ENCODE peak calls at places on chromosomes 4 and X, in six cellular contexts. Y, E, B, D, R and Z are unnamed samples.
A peak's percentile ranks its signal among the peaks of the same experiment; 100 is the strongest.

GRCh38 chr4:130257271-130257670 is 1161.3 kb downstream of the C4orf33 start:
- DNase-seq in Y (no peak), E (no peak), B (peak; percentile 74), D (no peak), R (peak; percentile 18), Z (no peak)

GRCh38 chr4:139789096-139789495 is 123.5 kb downstream of the MGST2 start:
- DNase-seq in Y (no peak), E (no peak), B (no peak), D (no peak), R (no peak), Z (no peak)

GRCh38 chrX:47489507-47490275 is 6.7 kb upstream of the ZNF41 start:
- DNase-seq in Y (peak; percentile 46), E (no peak), B (no peak), D (no peak), R (no peak), Z (no peak)

GRCh38 chrX:150360331-150360730 is 2.8 kb upstream of the MAMLD1 start:
- DNase-seq in Y (no peak), E (no peak), B (no peak), D (no peak), R (no peak), Z (no peak)

GRCh38 chrX:136028383-136028984 is 43.2 kb downstream of the SLC9A6 start:
- DNase-seq in Y (no peak), E (peak; percentile 46), B (peak; percentile 80), D (peak; percentile 41), R (peak; percentile 55), Z (peak; percentile 47)

GRCh38 chr4:26171953-26172352 is 148.9 kb upstream of the RBPJ start:
- DNase-seq in Y (no peak), E (no peak), B (no peak), D (no peak), R (no peak), Z (no peak)

GRCh38 chr4:188106454-188106853 is 2.9 kb downstream of the TRIML2 start:
- DNase-seq in Y (no peak), E (peak; percentile 3), B (no peak), D (no peak), R (no peak), Z (no peak)

GRCh38 chr4:117610706-117611308 is 423.5 kb upstream of the NDST3 start:
- DNase-seq in Y (no peak), E (no peak), B (no peak), D (peak; percentile 58), R (no peak), Z (no peak)

GRCh38 chr4:40379248-40379647 is 44.1 kb downstream of the CHRNA9 start:
- DNase-seq in Y (no peak), E (no peak), B (no peak), D (peak; percentile 25), R (no peak), Z (peak; percentile 19)

DNA sequence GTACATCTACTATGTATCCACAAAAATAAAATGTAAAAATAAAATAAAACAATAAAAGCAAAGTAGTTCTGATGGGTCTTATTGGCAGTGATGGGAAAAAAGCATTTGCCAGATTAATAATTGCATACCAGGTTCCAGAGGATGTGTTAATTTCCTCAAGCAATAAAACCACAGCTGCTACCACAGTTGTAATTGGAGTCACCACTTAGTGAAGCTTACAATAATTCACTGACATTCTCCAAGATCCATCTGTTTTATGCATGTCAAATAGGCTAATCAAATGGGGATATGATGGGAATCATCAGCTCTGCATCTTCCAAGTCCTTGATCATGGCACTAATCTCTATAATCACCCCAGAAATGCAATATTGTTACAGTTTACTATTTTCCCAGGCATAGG is 123.5 kb upstream of the EMCN start:
- DNase-seq in Y (no peak), E (no peak), B (no peak), D (no peak), R (no peak), Z (no peak)
- H3K4me1 ChIP-seq in Y (no peaks in the 10 kb centered on the region), E (no peaks in the 10 kb centered on the region), B (no peaks in the 10 kb centered on the region), D (no peaks in the 10 kb centered on the region), R (no peaks in the 10 kb centered on the region), Z (no peaks in the 10 kb centered on the region)

DNA sequence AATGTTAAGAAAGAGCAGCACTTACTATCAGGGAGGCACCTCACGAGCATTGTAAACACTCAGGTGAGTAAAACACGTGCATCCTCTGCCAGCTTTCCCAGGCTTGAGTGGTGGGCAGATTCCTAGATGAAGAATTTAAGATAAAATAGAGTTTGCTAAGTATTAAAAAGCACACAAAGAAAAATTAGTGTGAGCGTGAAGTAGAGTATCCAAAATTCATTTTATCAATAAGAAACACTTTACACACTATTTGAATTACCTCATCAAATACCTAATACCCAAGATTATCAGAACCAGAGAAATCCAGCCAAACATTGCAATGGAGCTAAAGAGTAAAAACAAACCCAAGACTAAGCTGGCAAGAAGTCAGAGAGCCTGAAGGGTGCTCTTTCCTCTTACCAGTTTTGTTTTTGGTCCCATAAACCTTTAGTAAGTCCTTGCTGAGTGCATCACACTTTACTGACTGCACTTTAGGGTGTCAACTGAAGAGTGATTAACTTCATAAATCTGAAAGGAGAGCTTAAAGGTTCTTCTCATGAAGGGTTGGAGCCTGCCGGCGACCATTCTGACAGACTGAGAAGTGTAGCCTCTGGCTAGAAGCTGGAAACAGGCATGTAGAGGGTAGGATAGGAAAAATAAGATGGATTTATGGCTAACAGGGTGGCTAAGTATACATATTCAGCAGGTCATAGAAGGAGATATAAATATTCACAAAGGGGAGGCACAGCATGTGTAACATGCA is 151.1 kb downstream of the SLC7A11 start:
- DNase-seq in Y (no peak), E (no peak), B (no peak), D (no peak), R (no peak), Z (no peak)
- H3K4me1 ChIP-seq in Y (peaks cover 32% of the 10 kb centered on the region), E (no peaks in the 10 kb centered on the region), B (peaks cover 4% of the 10 kb centered on the region), D (no peaks in the 10 kb centered on the region), R (no peaks in the 10 kb centered on the region), Z (no peaks in the 10 kb centered on the region)

GRCh38 chr4:102608190-102608589 is 107.0 kb downstream of the NFKB1 start:
- DNase-seq in Y (no peak), E (no peak), B (peak; percentile 40), D (no peak), R (no peak), Z (no peak)

GRCh38 chr4:102612824-102613366 is 111.7 kb downstream of the NFKB1 start:
- DNase-seq in Y (no peak), E (no peak), B (peak; percentile 56), D (peak; percentile 64), R (no peak), Z (no peak)

GRCh38 chr4:102612195-102612594 is 111.0 kb downstream of the NFKB1 start:
- DNase-seq in Y (no peak), E (no peak), B (no peak), D (no peak), R (no peak), Z (no peak)

GRCh38 chr4:102610476-102610875 is 109.3 kb downstream of the NFKB1 start:
- DNase-seq in Y (no peak), E (no peak), B (no peak), D (peak; percentile 22), R (no peak), Z (peak; percentile 15)

DNA sequence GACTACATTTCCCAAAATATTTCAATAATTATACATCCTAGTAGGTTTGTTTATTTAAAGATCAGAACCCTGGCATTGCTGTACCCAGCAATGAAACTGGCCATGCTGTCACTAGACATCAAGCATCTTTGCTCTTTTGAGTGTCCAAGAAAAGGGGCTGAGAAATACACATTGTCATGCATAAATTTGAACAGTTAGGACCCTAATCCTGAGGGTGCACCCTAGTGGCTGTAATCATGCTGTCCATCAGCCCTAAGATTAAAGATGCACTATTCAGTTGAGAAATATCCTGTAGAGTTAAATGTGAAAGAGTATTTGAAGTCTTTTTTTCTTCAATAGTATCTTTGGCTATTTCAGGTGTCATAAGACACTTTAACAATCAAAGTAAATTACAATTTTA is 108.8 kb downstream of the NFKB1 start:
- DNase-seq in Y (no peak), E (peak; percentile 16), B (peak; percentile 22), D (no peak), R (no peak), Z (no peak)
- H3K4me1 ChIP-seq in Y (peaks cover 21% of the 10 kb centered on the region), E (no peaks in the 10 kb centered on the region), B (peaks cover 29% of the 10 kb centered on the region), D (peaks cover 6% of the 10 kb centered on the region), R (no peaks in the 10 kb centered on the region), Z (peaks cover 2% of the 10 kb centered on the region)

GRCh38 chr4:101155859-101156430 is 191.4 kb downstream of the PPP3CA start:
- DNase-seq in Y (no peak), E (no peak), B (no peak), D (no peak), R (no peak), Z (no peak)

GRCh38 chr4:101156619-101157310 is 190.6 kb downstream of the PPP3CA start:
- DNase-seq in Y (no peak), E (no peak), B (no peak), D (peak; percentile 38), R (no peak), Z (no peak)

GRCh38 chr4:101158507-101158906 is 188.8 kb downstream of the PPP3CA start:
- DNase-seq in Y (no peak), E (no peak), B (no peak), D (no peak), R (peak; percentile 24), Z (no peak)

GRCh38 chr4:101158136-101158485 is 189.2 kb downstream of the PPP3CA start:
- DNase-seq in Y (no peak), E (no peak), B (no peak), D (peak; percentile 46), R (peak; percentile 12), Z (no peak)

DNA sequence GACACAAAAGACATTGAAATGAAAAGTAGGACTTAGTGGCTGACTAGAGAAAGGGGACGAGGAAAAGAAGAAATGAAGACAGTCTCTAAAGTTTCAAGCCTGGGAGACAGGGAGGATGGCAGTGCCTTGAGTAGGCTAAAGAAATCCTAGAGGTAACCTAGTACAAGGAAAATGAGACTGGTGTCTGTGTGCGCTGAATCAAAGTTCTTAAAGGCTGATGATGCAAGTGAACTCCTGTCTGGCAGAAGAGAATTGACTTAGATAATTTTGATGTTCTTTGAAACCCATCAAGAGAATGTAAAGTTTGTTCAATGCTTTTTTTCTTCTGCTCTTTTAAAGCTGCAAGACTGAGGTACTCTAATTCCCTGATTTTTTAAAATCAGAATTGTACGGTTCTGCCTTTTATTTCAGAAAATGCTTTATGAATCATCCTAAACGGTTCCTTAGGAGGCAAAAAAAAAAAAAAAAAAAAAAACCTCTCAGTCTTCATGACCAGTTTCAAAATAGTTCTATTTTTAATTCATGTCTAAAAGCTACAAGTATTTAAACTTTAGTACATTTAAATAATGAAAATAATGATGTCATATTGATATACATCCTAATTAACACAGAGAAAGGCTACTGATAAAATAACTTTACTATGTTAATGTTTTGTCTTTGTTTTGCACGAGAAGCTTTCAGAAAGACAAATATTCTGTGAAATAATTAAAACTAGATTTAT is 189.8 kb downstream of the PPP3CA start:
- DNase-seq in Y (no peak), E (no peak), B (no peak), D (no peak), R (peak; percentile 25), Z (no peak)
- H3K4me1 ChIP-seq in Y (peaks cover 14% of the 10 kb centered on the region), E (no peaks in the 10 kb centered on the region), B (peaks cover 41% of the 10 kb centered on the region), D (peaks cover 2% of the 10 kb centered on the region), R (peaks cover 91% of the 10 kb centered on the region), Z (peaks cover 28% of the 10 kb centered on the region)

GRCh38 chr4:147837854-147838253 is 106.0 kb downstream of the ARHGAP10 start:
- DNase-seq in Y (no peak), E (no peak), B (no peak), D (no peak), R (no peak), Z (no peak)

GRCh38 chr4:147839651-147840050 is 107.8 kb downstream of the ARHGAP10 start:
- DNase-seq in Y (no peak), E (no peak), B (no peak), D (no peak), R (no peak), Z (no peak)

GRCh38 chr4:147837435-147837834 is 105.5 kb downstream of the ARHGAP10 start:
- DNase-seq in Y (no peak), E (peak; percentile 9), B (peak; percentile 40), D (peak; percentile 41), R (peak; percentile 58), Z (peak; percentile 36)

GRCh38 chr4:147840846-147841732 is 109.2 kb downstream of the ARHGAP10 start:
- DNase-seq in Y (no peak), E (no peak), B (no peak), D (no peak), R (no peak), Z (no peak)

GRCh38 chr4:147839200-147839599 is 107.3 kb downstream of the ARHGAP10 start:
- DNase-seq in Y (no peak), E (no peak), B (no peak), D (no peak), R (no peak), Z (no peak)
- H3K4me1 ChIP-seq in Y (peaks cover 74% of the 10 kb centered on the region), E (no peaks in the 10 kb centered on the region), B (no peaks in the 10 kb centered on the region), D (no peaks in the 10 kb centered on the region), R (no peaks in the 10 kb centered on the region), Z (peaks cover 23% of the 10 kb centered on the region)